ENCODE peak calls at places on chromosomes 6 and 20, in six cellular contexts. W is stimulated activated CD4-positive, alpha-beta T cell treated with anti-CD3 and anti-CD28 coated beads, Interleukin-1b, Interleukin-23, amount 100 ng/mL, for 1 hour; A is WTC11; S is CD4-positive, alpha-beta memory T cell; E is stimulated activated CD8-positive, alpha-beta memory T cell treated with anti-CD3 and anti-CD28 coated beads, Interleukin-7, amount 100 ng/mL, for 4 hours; B is DMS153. L is an unnamed sample.

GRCh38 chr6:52381249-52381648 is 19.3 kb downstream of the PAQR8 start:
- DNase-seq in W (no peak), A (no peak), S (no peak), E (no peak), B (no peak), L (no peak)

GRCh38 chr20:8094845-8095244 is 37.2 kb upstream of the PLCB1 start:
- DNase-seq in W (no peak), A (no peak), S (no peak), E (no peak), B (no peak), L (no peak)

GRCh38 chr6:123925360-123925759 is 121.7 kb downstream of the NKAIN2 start:
- DNase-seq in W (no peak), A (no peak), S (no peak), E (no peak), B (peak; percentile 76), L (no peak)

GRCh38 chr6:134657751-134658522 is 292.0 kb downstream of the ALDH8A1 start:
- DNase-seq in W (no peak), A (no peak), S (no peak), E (no peak), B (no peak), L (no peak)

GRCh38 chr6:107657755-107658461 is 166.2 kb downstream of the SCML4 start:
- DNase-seq in W (no peak), A (no peak), S (peak; percentile 40), E (peak; percentile 17), B (peak; percentile 57), L (no peak)

GRCh38 chr20:57974863-57975262 is 253.6 kb downstream of the ANKRD60 start:
- DNase-seq in W (no peak), A (no peak), S (no peak), E (no peak), B (no peak), L (no peak)

GRCh38 chr20:48143435-48144081 is 358.3 kb upstream of the SULF2 start:
- DNase-seq in W (no peak), A (no peak), S (no peak), E (no peak), B (peak; percentile 66), L (no peak)

GRCh38 chr6:38549180-38549579 is 90.5 kb downstream of the BTBD9 start:
- DNase-seq in W (no peak), A (no peak), S (no peak), E (no peak), B (no peak), L (no peak)

GRCh38 chr6:74574794-74575193 is 631.1 kb downstream of the COL12A1 start:
- DNase-seq in W (no peak), A (no peak), S (no peak), E (no peak), B (no peak), L (peak; percentile 8)

GRCh38 chr6:140790109-140790508 is 1342.6 kb upstream of the GJE1 start:
- DNase-seq in W (no peak), A (no peak), S (no peak), E (no peak), B (no peak), L (no peak)

GRCh38 chr6:33869826-33870423 is 66.1 kb upstream of the MLN start:
- DNase-seq in W (no peak), A (peak; percentile 36), S (no peak), E (no peak), B (no peak), L (no peak)

GRCh38 chr6:143805832-143806281 is 37.3 kb upstream of the LTV1 start:
- DNase-seq in W (no peak), A (no peak), S (no peak), E (no peak), B (no peak), L (no peak)

GRCh38 chr6:35895560-35895959 is 25.3 kb downstream of the SRPK1 start:
- DNase-seq in W (no peak), A (no peak), S (no peak), E (no peak), B (no peak), L (no peak)

GRCh38 chr20:2379511-2380229 is 1.0 kb upstream of the TGM6 start:
- DNase-seq in W (no peak), A (peak; percentile 20), S (peak; percentile 58), E (no peak), B (no peak), L (no peak)

GRCh38 chr6:53309059-53309896 is 39.5 kb downstream of the ELOVL5 start:
- DNase-seq in W (no peak), A (no peak), S (peak; percentile 48), E (no peak), B (peak; percentile 72), L (no peak)

GRCh38 chr6:150937126-150937906 is 71.8 kb downstream of the MTHFD1L start:
- DNase-seq in W (no peak), A (no peak), S (no peak), E (no peak), B (no peak), L (peak; percentile 28)

GRCh38 chr6:136696783-136697364 is 95.4 kb downstream of the MAP3K5 start:
- DNase-seq in W (no peak), A (no peak), S (no peak), E (no peak), B (peak; percentile 30), L (no peak)

GRCh38 chr20:53291548-53291947 is 302.1 kb downstream of the ZNF217 start:
- DNase-seq in W (no peak), A (peak; percentile 70), S (no peak), E (no peak), B (no peak), L (peak; percentile 10)

GRCh38 chr6:30194797-30195690 is 18.2 kb downstream of the TRIM26 start:
- DNase-seq in W (no peak), A (no peak), S (no peak), E (no peak), B (no peak), L (no peak)

GRCh38 chr20:4713401-4713800 is 8.3 kb upstream of the PRND start:
- DNase-seq in W (no peak), A (no peak), S (no peak), E (no peak), B (no peak), L (no peak)

GRCh38 chr20:62642666-62643520 is 590 bp downstream of the SLCO4A1 start:
- DNase-seq in W (no peak), A (peak; percentile 51), S (peak; percentile 61), E (peak; percentile 33), B (no peak), L (peak; percentile 49)

GRCh38 chr6:139858444-139858843 is 484.0 kb upstream of the CITED2 start:
- DNase-seq in W (no peak), A (no peak), S (no peak), E (no peak), B (no peak), L (no peak)

GRCh38 chr20:37308098-37309050 is 18.9 kb downstream of the MANBAL start:
- DNase-seq in W (no peak), A (no peak), S (no peak), E (no peak), B (no peak), L (no peak)

GRCh38 chr6:79453558-79454042 is 83.6 kb downstream of the LCA5 start:
- DNase-seq in W (no peak), A (no peak), S (no peak), E (no peak), B (no peak), L (no peak)

GRCh38 chr20:3003416-3003815 is 40.0 kb upstream of the GNRH2 start:
- DNase-seq in W (no peak), A (no peak), S (no peak), E (no peak), B (no peak), L (no peak)

GRCh38 chr6:53112404-53112803 is 36.2 kb downstream of the GCM1 start:
- DNase-seq in W (no peak), A (no peak), S (no peak), E (no peak), B (peak; percentile 85), L (no peak)

GRCh38 chr20:13494019-13494418 is 144.7 kb downstream of the TASP1 start:
- DNase-seq in W (no peak), A (no peak), S (no peak), E (no peak), B (no peak), L (no peak)

GRCh38 chr6:73372516-73372915 is 2.8 kb upstream of the OOEP start:
- DNase-seq in W (no peak), A (no peak), S (no peak), E (no peak), B (no peak), L (no peak)

GRCh38 chr20:41276317-41276751 is 41.2 kb downstream of the ZHX3 start:
- DNase-seq in W (no peak), A (no peak), S (no peak), E (no peak), B (no peak), L (no peak)

GRCh38 chr6:31350973-31351733 is 5.8 kb downstream of the HLA-B start:
- DNase-seq in W (no peak), A (no peak), S (peak; percentile 71), E (no peak), B (no peak), L (no peak)

GRCh38 chr6:44316481-44316880 is 3.3 kb upstream of the AARS2 start:
- DNase-seq in W (no peak), A (no peak), S (no peak), E (no peak), B (no peak), L (no peak)

GRCh38 chr6:10478187-10479040 is 42.7 kb upstream of the GCNT2 start:
- DNase-seq in W (no peak), A (no peak), S (no peak), E (no peak), B (no peak), L (no peak)

GRCh38 chr6:139235666-139236065 is 56.1 kb downstream of the TXLNB start:
- DNase-seq in W (no peak), A (no peak), S (no peak), E (no peak), B (no peak), L (no peak)

GRCh38 chr6:167970236-167970635 is 27.2 kb upstream of the KIF25 start:
- DNase-seq in W (no peak), A (no peak), S (no peak), E (no peak), B (no peak), L (no peak)

GRCh38 chr6:42104807-42105713 is 37.4 kb downstream of the C6orf132 start:
- DNase-seq in W (no peak), A (peak; percentile 56), S (no peak), E (no peak), B (no peak), L (no peak)

GRCh38 chr6:4270799-4271198 is 135.4 kb upstream of the ECI2 start:
- DNase-seq in W (no peak), A (no peak), S (no peak), E (no peak), B (no peak), L (no peak)

GRCh38 chr20:10002871-10003270 is 31.9 kb upstream of the ANKEF1 start:
- DNase-seq in W (no peak), A (no peak), S (no peak), E (no peak), B (no peak), L (no peak)

GRCh38 chr6:112216699-112217551 is 37.4 kb downstream of the LAMA4 start:
- DNase-seq in W (no peak), A (no peak), S (no peak), E (no peak), B (no peak), L (no peak)

GRCh38 chr6:3176562-3177355 is 19.4 kb upstream of the TUBB2A start:
- DNase-seq in W (no peak), A (no peak), S (peak; percentile 66), E (peak; percentile 40), B (no peak), L (no peak)

L was measured in nephron progenitor cell.